ENCODE peak calls at places on chromosomes 16 and 17, in five cellular contexts. Z, V, D, L and X are unnamed samples.

GRCh38 chr16:2798723-2799204 is 494 bp downstream of the PRSS41 start:
- DNase-seq in Z (no peak), V (no peak), D (no peak), L (no peak), X (no peak)

GRCh38 chr16:47848481-47849109 is 307.2 kb downstream of the ABCC12 start:
- DNase-seq in Z (no peak), V (no peak), D (peak; percentile 45), L (no peak), X (no peak)

GRCh38 chr17:78933959-78934568 is 8.9 kb upstream of the TIMP2 start:
- DNase-seq in Z (no peak), V (no peak), D (peak; percentile 63), L (peak; percentile 77), X (no peak)

GRCh38 chr17:30413109-30413508 is 34.4 kb downstream of the CPD start:
- DNase-seq in Z (no peak), V (no peak), D (no peak), L (no peak), X (no peak)

GRCh38 chr16:89033796-89034572 is 57.0 kb upstream of the CBFA2T3 start:
- DNase-seq in Z (no peak), V (no peak), D (no peak), L (no peak), X (no peak)

GRCh38 chr17:15896834-15897233 is 48.1 kb upstream of the ADORA2B start:
- DNase-seq in Z (no peak), V (no peak), D (no peak), L (no peak), X (no peak)

GRCh38 chr16:10862432-10862831 is 14.6 kb upstream of the CIITA start:
- DNase-seq in Z (no peak), V (peak; percentile 37), D (no peak), L (no peak), X (no peak)

GRCh38 chr16:48126801-48127644 is 28.8 kb downstream of the ABCC12 start:
- DNase-seq in Z (no peak), V (no peak), D (no peak), L (peak; percentile 6), X (no peak)

GRCh38 chr17:16052486-16052885 is 52.9 kb downstream of the TTC19 start:
- DNase-seq in Z (no peak), V (no peak), D (no peak), L (no peak), X (no peak)

GRCh38 chr17:28646039-28646754 is 1.2 kb upstream of the BLTP2 start:
- DNase-seq in Z (peak; percentile 76), V (no peak), D (no peak), L (no peak), X (no peak)

GRCh38 chr16:31118223-31119155 is 1.0 kb downstream of the KAT8 start:
- DNase-seq in Z (no peak), V (no peak), D (no peak), L (no peak), X (no peak)

GRCh38 chr16:85331685-85332084 is 219.4 kb upstream of the CIBAR2 start:
- DNase-seq in Z (peak; percentile 62), V (peak; percentile 70), D (no peak), L (no peak), X (no peak)

GRCh38 chr16:82633964-82634600 is 7.3 kb downstream of the CDH13 start:
- DNase-seq in Z (no peak), V (no peak), D (no peak), L (no peak), X (no peak)

GRCh38 chr17:80703109-80703508 is 158.5 kb downstream of the RPTOR start:
- DNase-seq in Z (no peak), V (no peak), D (no peak), L (no peak), X (no peak)

GRCh38 chr16:47150067-47150466 is 6.3 kb upstream of the NETO2 start:
- DNase-seq in Z (no peak), V (no peak), D (no peak), L (no peak), X (no peak)

GRCh38 chr16:86026916-86027315 is 128.0 kb downstream of the IRF8 start:
- DNase-seq in Z (no peak), V (no peak), D (no peak), L (no peak), X (no peak)

GRCh38 chr16:66977341-66978113 is 10.9 kb upstream of the CES4A start:
- DNase-seq in Z (peak; percentile 91), V (peak; percentile 60), D (peak; percentile 98), L (peak; percentile 82), X (peak; percentile 21)

GRCh38 chr17:76404976-76405563 is 20.7 kb downstream of the SPHK1 start:
- DNase-seq in Z (no peak), V (no peak), D (no peak), L (no peak), X (no peak)

GRCh38 chr16:2898831-2899563 is 12.7 kb upstream of the FLYWCH1 start:
- DNase-seq in Z (no peak), V (no peak), D (no peak), L (peak; percentile 76), X (no peak)

GRCh38 chr16:85173981-85174751 is 61.9 kb upstream of the CIBAR2 start:
- DNase-seq in Z (peak; percentile 30), V (peak; percentile 33), D (no peak), L (peak; percentile 53), X (no peak)

GRCh38 chr17:76644995-76645394 is 1.4 kb upstream of the ST6GALNAC1 start:
- DNase-seq in Z (no peak), V (no peak), D (no peak), L (no peak), X (no peak)

GRCh38 chr17:55440391-55440790 is 18.8 kb upstream of the MMD start:
- DNase-seq in Z (no peak), V (no peak), D (no peak), L (no peak), X (no peak)
- TF ChIP-seq RAD21 in Z (no peak), V (no peak), D (no peak), L (no peak), X (no peak)

GRCh38 chr16:49500211-49500610 is 126.6 kb downstream of the C16orf78 start:
- DNase-seq in Z (no peak), V (no peak), D (no peak), L (no peak), X (no peak)
- TF ChIP-seq ATF3 in Z (no peak), V (no peak), D (no peak), L (no peak), X (no peak)

DNA sequence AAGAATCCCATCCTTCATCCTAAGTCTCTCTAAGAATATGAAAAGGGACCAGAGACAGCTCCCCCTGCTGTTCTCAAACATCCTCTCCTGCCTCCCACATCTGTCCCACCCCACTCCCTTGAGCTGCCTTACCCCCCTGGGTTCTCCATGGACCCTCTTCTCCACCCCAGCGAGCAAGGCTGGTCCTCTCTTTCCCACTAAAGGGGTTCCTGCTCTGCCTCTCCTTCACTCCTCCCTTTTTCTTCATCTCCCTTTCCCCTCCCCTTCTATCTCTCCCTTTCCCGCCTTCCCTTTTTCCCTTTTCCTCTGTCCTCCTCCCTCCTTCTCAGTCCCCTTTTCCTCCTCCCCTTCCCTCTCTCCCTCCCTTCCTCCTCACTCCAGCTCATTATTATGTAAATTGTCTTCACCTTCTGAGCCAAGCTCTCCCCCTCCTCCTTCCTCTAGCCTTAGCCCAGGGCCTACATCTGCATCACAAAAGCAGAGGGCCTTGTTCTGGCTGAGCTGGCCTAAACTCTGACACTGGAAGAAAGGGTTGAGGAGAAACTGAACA is 90.0 kb downstream of the GNAO1 start:
- DNase-seq in Z (peak; percentile 49), V (no peak), D (peak; percentile 68), L (peak; percentile 24), X (no peak)
- TF ChIP-seq RAD21 in Z (peak; percentile 8), V (peak; percentile 19), D (no peak), L (no peak), X (no peak)

GRCh38 chr17:4266550-4266949 is 2.8 kb upstream of the ANKFY1 start:
- DNase-seq in Z (no peak), V (no peak), D (no peak), L (no peak), X (no peak)
- TF ChIP-seq ATF3 in Z (no peak), V (no peak), D (no peak), L (no peak), X (no peak)

GRCh38 chr17:50361561-50362480 is 11.2 kb downstream of the MRPL27 start:
- DNase-seq in Z (peak; percentile 95), V (peak; percentile 60), D (peak; percentile 67), L (peak; percentile 75), X (no peak)
- TF ChIP-seq RAD21 in Z (peak; percentile 70), V (no peak), D (peak; percentile 65), L (peak; percentile 76), X (peak; percentile 63)

DNA sequence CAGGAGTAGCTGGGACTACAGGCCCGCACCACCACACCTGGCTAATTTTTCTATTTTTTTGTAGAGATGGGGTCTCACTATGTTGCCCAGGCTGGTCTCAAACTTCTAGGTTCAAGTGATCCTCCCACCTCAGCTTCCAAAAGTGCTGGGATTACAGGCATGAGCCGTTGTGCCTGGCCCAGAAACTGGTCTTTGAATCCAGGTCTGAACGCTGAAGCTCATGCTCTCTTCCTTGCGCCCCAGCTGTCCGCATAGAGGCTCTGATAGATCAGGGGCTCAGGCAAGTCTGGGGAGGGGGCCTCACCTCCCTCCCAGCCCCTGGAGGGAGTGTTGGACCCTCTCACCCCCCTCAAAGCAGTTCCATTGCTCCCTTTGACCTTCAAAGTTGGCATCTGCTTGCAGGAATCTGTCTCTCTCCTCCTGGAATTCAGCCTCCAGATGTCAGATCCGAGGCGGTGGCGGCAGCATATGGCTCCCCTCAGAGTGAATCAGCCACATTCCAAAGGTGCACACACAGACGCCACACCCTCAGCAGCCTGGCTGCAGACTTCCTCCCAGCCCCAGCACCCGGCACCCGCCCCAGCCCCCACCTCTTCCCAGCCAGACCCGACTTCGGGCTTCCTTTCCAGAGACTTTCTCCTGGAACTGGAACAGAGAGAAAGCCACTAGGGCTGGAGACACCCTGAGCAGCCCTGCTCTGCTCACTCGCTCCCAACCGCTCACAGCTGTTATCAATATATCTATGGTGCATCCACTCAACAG is 16.9 kb upstream of the GLIS2 start:
- DNase-seq in Z (peak; percentile 71), V (peak; percentile 80), D (peak; percentile 66), L (no peak), X (no peak)
- TF ChIP-seq ATF3 in Z (no peak), V (no peak), D (no peak), L (no peak), X (no peak)

GRCh38 chr17:57617218-57617617 is 127.9 kb downstream of the CCDC182 start:
- DNase-seq in Z (no peak), V (no peak), D (no peak), L (no peak), X (no peak)

GRCh38 chr17:57620576-57620975 is 124.5 kb downstream of the CCDC182 start:
- DNase-seq in Z (no peak), V (no peak), D (no peak), L (no peak), X (no peak)

GRCh38 chr17:57615836-57616235 is 129.3 kb downstream of the CCDC182 start:
- DNase-seq in Z (no peak), V (no peak), D (no peak), L (no peak), X (no peak)

GRCh38 chr17:57622327-57622885 is 122.7 kb downstream of the CCDC182 start:
- DNase-seq in Z (no peak), V (no peak), D (no peak), L (no peak), X (no peak)

GRCh38 chr17:57619061-57619937 is 125.8 kb downstream of the CCDC182 start:
- DNase-seq in Z (peak; percentile 12), V (no peak), D (no peak), L (no peak), X (no peak)
- TF ChIP-seq RAD21 in Z (no peak), V (no peak), D (no peak), L (no peak), X (no peak)